ENCODE peak calls at places on chromosomes 4 and X, in four cellular contexts. A is GM12878, F is K562, C is H1. V is an unnamed sample.

GRCh38 chrX:40146471-40147398 is 49.0 kb upstream of the BCOR start:
- DNase-seq in A (no peak), F (no peak), C (no peak), V (no peak)

GRCh38 chr4:7381890-7382633 is 52.7 kb downstream of the PSAPL1 start:
- DNase-seq in A (no peak), F (no peak), C (no peak), V (no peak)

GRCh38 chr4:149344436-149344835 is 471.2 kb downstream of the IQCM start:
- DNase-seq in A (no peak), F (no peak), C (no peak), V (no peak)

GRCh38 chr4:8394125-8394524 is 46.4 kb downstream of the ACOX3 start:
- DNase-seq in A (no peak), F (no peak), C (no peak), V (no peak)

GRCh38 chr4:866761-867390 is 40.9 kb upstream of the CPLX1 start:
- DNase-seq in A (no peak), F (peak), C (no peak), V (no peak)

GRCh38 chr4:143251781-143252180 is 67.1 kb downstream of the USP38 start:
- DNase-seq in A (no peak), F (no peak), C (no peak), V (peak)

GRCh38 chrX:74383611-74384010 is 37.7 kb upstream of the SLC16A2 start:
- DNase-seq in A (no peak), F (no peak), C (no peak), V (peak)

GRCh38 chr4:183362916-183363542 is 40.8 kb upstream of the CLDN24 start:
- DNase-seq in A (no peak), F (no peak), C (no peak), V (peak)

GRCh38 chr4:4462970-4463369 is 76.1 kb downstream of the NSG1 start:
- DNase-seq in A (no peak), F (no peak), C (no peak), V (no peak)

GRCh38 chr4:170875868-170876267 is 786.1 kb upstream of the AADAT start:
- DNase-seq in A (no peak), F (no peak), C (no peak), V (peak)

GRCh38 chr4:27088491-27088890 is 227.8 kb downstream of the STIM2 start:
- DNase-seq in A (no peak), F (no peak), C (no peak), V (no peak)

GRCh38 chr4:186724048-186724860 is 598 bp upstream of the FAT1 start:
- DNase-seq in A (no peak), F (peak), C (no peak), V (no peak)

GRCh38 chr4:107392951-107393350 is 327.1 kb downstream of the PAPSS1 start:
- DNase-seq in A (no peak), F (no peak), C (no peak), V (no peak)

GRCh38 chr4:101128473-101128872 is 218.9 kb downstream of the PPP3CA start:
- DNase-seq in A (no peak), F (no peak), C (no peak), V (no peak)

GRCh38 chrX:101708180-101708579 is 48.5 kb upstream of the ARMCX2 start:
- DNase-seq in A (no peak), F (no peak), C (no peak), V (no peak)

GRCh38 chr4:182339246-182339645 is 96.0 kb downstream of the TENM3 start:
- DNase-seq in A (no peak), F (no peak), C (peak), V (no peak)

GRCh38 chrX:12814434-12814833 is 23.2 kb downstream of the PRPS2 start:
- DNase-seq in A (peak), F (peak), C (no peak), V (no peak)

GRCh38 chrX:15116900-15117299 is 153.0 kb downstream of the ASB9 start:
- DNase-seq in A (no peak), F (no peak), C (no peak), V (no peak)

GRCh38 chrX:79415056-79415455 is 47.9 kb upstream of the ITM2A start:
- DNase-seq in A (no peak), F (no peak), C (no peak), V (no peak)

GRCh38 chrX:119870626-119871131 is 854 bp downstream of the RNF113A start:
- DNase-seq in A (no peak), F (no peak), C (no peak), V (no peak)

GRCh38 chrX:134184936-134185335 is 52.0 kb upstream of the CCDC160 start:
- DNase-seq in A (no peak), F (no peak), C (no peak), V (no peak)

GRCh38 chr4:32140636-32141035 is 1420.5 kb downstream of the PCDH7 start:
- DNase-seq in A (no peak), F (no peak), C (no peak), V (no peak)

GRCh38 chr4:94548571-94548970 is 96.8 kb downstream of the PDLIM5 start:
- DNase-seq in A (no peak), F (peak), C (no peak), V (peak)

GRCh38 chr4:26217961-26218676 is 102.7 kb upstream of the RBPJ start:
- DNase-seq in A (peak), F (no peak), C (no peak), V (no peak)

GRCh38 chr4:55868691-55869090 is 15.2 kb downstream of the EXOC1 start:
- DNase-seq in A (no peak), F (no peak), C (no peak), V (no peak)

GRCh38 chr4:180296036-180296599 is 1947.1 kb upstream of the TENM3 start:
- DNase-seq in A (peak), F (no peak), C (no peak), V (no peak)

GRCh38 chr4:37568494-37568893 is 117.7 kb downstream of the RELL1 start:
- DNase-seq in A (no peak), F (no peak), C (no peak), V (no peak)

GRCh38 chrX:94908648-94909047 is 1234.6 kb downstream of the FAM133A start:
- DNase-seq in A (no peak), F (no peak), C (no peak), V (no peak)

DNA sequence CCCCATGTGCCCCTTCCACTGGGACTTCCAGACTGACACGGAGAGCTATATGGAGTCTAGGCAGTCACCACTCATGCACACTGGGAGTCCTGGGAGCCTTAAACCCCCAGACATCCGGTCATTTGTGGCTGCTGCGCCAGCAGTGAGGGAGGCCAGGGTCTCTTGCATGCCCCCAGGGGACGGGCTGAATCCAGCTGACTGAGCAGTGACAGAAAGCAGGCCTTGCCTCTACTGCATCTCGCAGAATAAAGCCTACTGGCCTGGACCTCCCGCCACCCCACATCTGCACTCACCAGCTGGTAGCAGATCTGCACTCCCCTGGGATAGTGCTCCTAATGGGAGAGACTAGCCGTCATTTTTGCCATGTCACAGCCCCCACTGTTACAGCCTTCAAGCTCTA is 1234.2 kb downstream of the FAM133A start:
- DNase-seq in A (no peak), F (no peak), C (no peak), V (no peak)
- TF ChIP-seq EGR1 in A (no peak), F (no peak), C (no peak), V (no peak)

GRCh38 chr4:40630335-40631021 is 814 bp upstream of the RBM47 start:
- DNase-seq in A (peak), F (no peak), C (peak), V (peak)
- TF ChIP-seq EGR1 in A (no peak), F (no peak), C (no peak), V (no peak)

GRCh38 chr4:48203819-48204218 is 65.8 kb downstream of the TEC start:
- DNase-seq in A (no peak), F (peak), C (no peak), V (no peak)
- TF ChIP-seq EGR1 in A (no peak), F (no peak), C (no peak), V (no peak)

DNA sequence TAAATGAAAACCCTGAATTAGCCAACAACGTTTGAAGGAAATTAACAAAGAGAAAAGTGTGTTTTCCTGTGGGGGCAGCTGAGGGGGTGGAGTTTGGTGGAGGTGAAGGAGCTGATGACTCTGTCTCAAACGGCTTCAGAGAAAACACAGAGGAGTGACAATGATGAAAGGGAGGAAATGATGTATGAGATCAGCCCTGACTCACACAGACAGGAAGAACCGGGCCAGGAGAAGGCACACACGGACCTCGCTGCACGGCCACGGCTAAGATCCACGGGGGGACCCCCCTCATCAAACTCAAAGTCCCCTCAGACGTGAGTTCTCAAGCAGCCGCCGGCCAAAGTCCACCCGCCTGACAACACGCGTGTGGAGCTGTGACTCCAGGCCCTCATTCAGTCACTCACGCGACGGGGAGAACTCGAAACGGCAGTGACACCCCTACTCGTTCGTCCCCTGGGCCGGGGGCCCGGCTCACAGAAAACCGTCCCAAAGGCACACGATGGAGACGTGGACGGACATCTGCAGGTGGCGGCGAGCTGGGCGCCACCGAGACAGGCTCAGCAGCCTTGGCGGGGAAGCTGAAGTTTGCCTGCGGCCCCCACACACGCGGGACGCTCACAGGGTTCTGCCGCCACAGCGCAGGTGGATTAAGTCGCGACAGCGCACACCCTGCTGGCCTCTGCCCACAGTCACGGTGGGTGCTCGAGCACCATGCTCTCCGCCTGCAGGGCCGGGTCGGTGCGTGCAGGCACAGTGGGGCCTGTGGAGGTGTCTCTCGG is 28.8 kb downstream of the PPP2R3B start:
- DNase-seq in A (no peak), F (no peak), C (no peak), V (no peak)
- TF ChIP-seq EGR1 in A (no peak), F (no peak), C (no peak), V (no peak)

DNA sequence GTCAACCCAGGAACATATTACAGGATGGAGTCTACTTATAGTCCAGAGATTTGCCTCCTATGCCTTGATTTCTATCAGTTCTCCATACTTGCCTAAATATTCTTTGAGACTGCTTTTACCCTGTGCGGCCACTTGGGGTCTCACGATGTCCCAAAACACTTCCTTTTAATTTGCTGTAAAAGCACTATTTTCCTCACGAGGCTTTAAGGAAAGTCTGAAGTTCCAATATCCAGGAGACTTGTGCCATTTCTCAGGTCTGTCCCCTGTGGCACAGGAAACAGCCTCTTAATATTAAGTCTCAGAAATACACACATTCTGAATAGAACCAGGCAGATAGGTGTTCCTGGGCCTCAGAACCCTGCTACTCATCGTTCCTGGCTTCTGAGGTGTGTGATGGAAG is 142.9 kb downstream of the TMEM164 start:
- DNase-seq in A (no peak), F (peak), C (no peak), V (no peak)
- TF ChIP-seq EGR1 in A (no peak), F (no peak), C (no peak), V (no peak)

GRCh38 chr4:146155152-146155724 is 20.3 kb upstream of the LSM6 start:
- DNase-seq in A (no peak), F (no peak), C (no peak), V (no peak)
- TF ChIP-seq EGR1 in A (no peak), F (no peak), C (no peak), V (no peak)

GRCh38 chr4:147787204-147787603 is 55.3 kb downstream of the ARHGAP10 start:
- DNase-seq in A (no peak), F (no peak), C (no peak), V (no peak)
- TF ChIP-seq EGR1 in A (no peak), F (no peak), C (no peak), V (no peak)

DNA sequence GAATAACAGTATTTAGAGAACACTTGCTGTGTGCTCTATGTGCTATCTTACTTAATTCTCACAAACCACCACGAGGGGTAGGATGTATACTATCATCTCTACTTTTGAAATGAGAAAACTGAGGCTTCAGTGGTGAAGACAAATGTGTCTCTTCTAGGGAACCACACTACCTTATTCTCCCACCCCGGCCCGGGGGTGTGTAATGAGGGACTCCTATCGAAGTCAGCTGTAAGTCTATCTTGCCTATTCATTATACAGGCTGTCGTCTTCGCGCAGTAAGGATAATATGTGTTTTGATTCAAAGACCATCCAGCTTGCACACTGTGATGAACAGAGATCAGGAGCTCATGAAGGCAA is 1.1 kb downstream of the NOP14 start:
- DNase-seq in A (no peak), F (no peak), C (no peak), V (no peak)
- TF ChIP-seq EGR1 in A (no peak), F (no peak), C (no peak), V (no peak)